ENCODE peak calls at places on chromosome 19, in seven cellular contexts. M, C, Q, D, H, Z and L are unnamed samples.

GRCh38 chr19:50679177-50680125 is 30.2 kb downstream of the C19orf81 start:
- DNase-seq in M (peak), C (peak), Q (peak), D (peak), H (peak), Z (peak), L (peak)

GRCh38 chr19:42023943-42024260 is 29.9 kb upstream of the ATP1A3 start:
- DNase-seq in M (no peak), C (no peak), Q (no peak), D (no peak), H (no peak), Z (no peak), L (no peak)

GRCh38 chr19:18171605-18172327 is 1.8 kb upstream of the IFI30 start:
- DNase-seq in M (no peak), C (no peak), Q (no peak), D (no peak), H (no peak), Z (no peak), L (no peak)

GRCh38 chr19:47247308-47247990 is 8.9 kb upstream of the CCDC9 start:
- DNase-seq in M (peak), C (peak), Q (peak), D (peak), H (peak), Z (peak), L (peak)

GRCh38 chr19:46776927-46777911 is 11.2 kb downstream of the SLC1A5 start:
- DNase-seq in M (peak), C (no peak), Q (no peak), D (no peak), H (no peak), Z (no peak), L (no peak)

GRCh38 chr19:19822148-19822429 is 539 bp upstream of the ZNF506 start:
- DNase-seq in M (no peak), C (no peak), Q (no peak), D (no peak), H (no peak), Z (no peak), L (no peak)

GRCh38 chr19:741506-742131 is 9.3 kb upstream of the MISP start:
- DNase-seq in M (peak), C (peak), Q (no peak), D (no peak), H (peak), Z (no peak), L (no peak)

GRCh38 chr19:54551293-54551692 is 22.3 kb upstream of the LILRA2 start:
- DNase-seq in M (no peak), C (no peak), Q (no peak), D (no peak), H (no peak), Z (no peak), L (no peak)

GRCh38 chr19:8500158-8500557 is 2.3 kb downstream of the PRAM1 start:
- DNase-seq in M (no peak), C (no peak), Q (no peak), D (no peak), H (no peak), Z (no peak), L (no peak)

GRCh38 chr19:35843676-35844481 is 8.4 kb downstream of the NPHS1 start:
- DNase-seq in M (peak), C (no peak), Q (no peak), D (peak), H (no peak), Z (no peak), L (no peak)

GRCh38 chr19:44748426-44749254 is at the start of gene BCL3:
- DNase-seq in M (peak), C (no peak), Q (peak), D (peak), H (peak), Z (no peak), L (peak)

GRCh38 chr19:52742516-52742915 is 7.7 kb upstream of the ZNF611 start:
- DNase-seq in M (no peak), C (no peak), Q (no peak), D (no peak), H (no peak), Z (no peak), L (no peak)

GRCh38 chr19:3483226-3483628 is at the start of gene SMIM44:
- DNase-seq in M (no peak), C (no peak), Q (no peak), D (peak), H (no peak), Z (no peak), L (no peak)

GRCh38 chr19:49390131-49390977 is 2.3 kb downstream of the KASH5 start:
- DNase-seq in M (no peak), C (no peak), Q (no peak), D (no peak), H (no peak), Z (no peak), L (no peak)

GRCh38 chr19:54449701-54450069 is 686 bp downstream of the LENG8 start:
- DNase-seq in M (no peak), C (no peak), Q (no peak), D (no peak), H (no peak), Z (no peak), L (no peak)

GRCh38 chr19:39389621-39390414 is 1.1 kb downstream of the PAF1 start:
- DNase-seq in M (peak), C (no peak), Q (no peak), D (no peak), H (no peak), Z (no peak), L (no peak)